ENCODE peak calls at places on chromosomes 6 and 20, in ten cellular contexts. N is T-cell; R is effector CD4-positive, alpha-beta T cell; A is GM10248; T is activated naive CD4-positive, alpha-beta T cell; C is astrocyte of the hippocampus; B is ovary; O is Calu3; U is astrocyte of the spinal cord; F is NCI-H345. Y is an unnamed sample.

GRCh38 chr6:157061770-157062594 is 261.3 kb downstream of the TMEM242 start:
- DNase-seq in N (no peak), R (no peak), A (no peak), T (no peak), C (no peak), B (no peak), O (no peak), U (no peak), F (no peak), Y (no peak)

GRCh38 chr6:42124223-42124836 is 18.1 kb downstream of the C6orf132 start:
- DNase-seq in N (no peak), R (no peak), A (no peak), T (no peak), C (no peak), B (no peak), O (no peak), U (no peak), F (no peak), Y (no peak)

GRCh38 chr6:79461205-79461604 is 76.0 kb downstream of the LCA5 start:
- DNase-seq in N (no peak), R (no peak), A (no peak), T (no peak), C (no peak), B (no peak), O (peak; percentile 20), U (no peak), F (no peak), Y (no peak)

GRCh38 chr20:19460386-19460785 is 247.9 kb downstream of the SLC24A3 start:
- DNase-seq in N (no peak), R (no peak), A (no peak), T (no peak), C (peak; percentile 1), B (no peak), O (no peak), U (peak; percentile 78), F (no peak), Y (no peak)

GRCh38 chr6:141056945-141057635 is 1075.6 kb upstream of the GJE1 start:
- DNase-seq in N (no peak), R (no peak), A (no peak), T (no peak), C (peak; percentile 27), B (no peak), O (no peak), U (no peak), F (no peak), Y (no peak)

GRCh38 chr20:35238170-35238569 is 11.7 kb downstream of the MMP24 start:
- DNase-seq in N (no peak), R (no peak), A (no peak), T (no peak), C (no peak), B (no peak), O (no peak), U (no peak), F (no peak), Y (no peak)

GRCh38 chr20:37758332-37758731 is 64.5 kb downstream of the CTNNBL1 start:
- DNase-seq in N (no peak), R (no peak), A (no peak), T (no peak), C (no peak), B (no peak), O (peak; percentile 35), U (no peak), F (no peak), Y (no peak)

GRCh38 chr6:170292778-170293164 is 1.9 kb upstream of the DLL1 start:
- DNase-seq in N (no peak), R (no peak), A (no peak), T (no peak), C (peak; percentile 29), B (no peak), O (no peak), U (no peak), F (peak; percentile 67), Y (no peak)

GRCh38 chr6:146990821-146991798 is 213.1 kb upstream of the STXBP5 start:
- DNase-seq in N (no peak), R (no peak), A (no peak), T (no peak), C (peak; percentile 18), B (no peak), O (no peak), U (peak; percentile 77), F (no peak), Y (peak; percentile 39)

GRCh38 chr6:5746392-5747140 is 260.2 kb downstream of the NRN1 start:
- DNase-seq in N (no peak), R (no peak), A (no peak), T (no peak), C (no peak), B (no peak), O (no peak), U (no peak), F (no peak), Y (no peak)

GRCh38 chr20:50583422-50584150 is 73.4 kb downstream of the PTPN1 start:
- DNase-seq in N (no peak), R (no peak), A (no peak), T (no peak), C (no peak), B (no peak), O (no peak), U (no peak), F (no peak), Y (no peak)

GRCh38 chr6:33000053-33000452 is 9.3 kb downstream of the HLA-DOA start:
- DNase-seq in N (no peak), R (no peak), A (peak; percentile 60), T (no peak), C (no peak), B (no peak), O (peak; percentile 74), U (no peak), F (no peak), Y (no peak)

GRCh38 chr20:44653536-44653935 is 2.0 kb upstream of the ADA start:
- DNase-seq in N (no peak), R (no peak), A (no peak), T (no peak), C (no peak), B (no peak), O (no peak), U (no peak), F (no peak), Y (no peak)

GRCh38 chr6:38193486-38194281 is 374.2 kb downstream of the ZFAND3 start:
- DNase-seq in N (no peak), R (no peak), A (no peak), T (no peak), C (no peak), B (no peak), O (no peak), U (no peak), F (no peak), Y (no peak)

GRCh38 chr6:34248198-34248726 is 544 bp downstream of the SMIM29 start:
- DNase-seq in N (peak; percentile 29), R (peak; percentile 35), A (peak; percentile 67), T (no peak), C (peak; percentile 52), B (peak; percentile 58), O (peak; percentile 69), U (no peak), F (peak; percentile 17), Y (peak; percentile 38)

GRCh38 chr6:4067673-4068072 is 11.3 kb downstream of the FAM217A start:
- DNase-seq in N (no peak), R (no peak), A (no peak), T (no peak), C (no peak), B (no peak), O (no peak), U (no peak), F (no peak), Y (no peak)

GRCh38 chr6:157873735-157874344 is 50.8 kb downstream of the SNX9 start:
- DNase-seq in N (peak; percentile 84), R (peak; percentile 78), A (peak; percentile 77), T (peak; percentile 61), C (peak; percentile 80), B (peak; percentile 74), O (peak; percentile 85), U (peak; percentile 73), F (peak; percentile 72), Y (peak; percentile 34)

GRCh38 chr20:62595491-62595890 is 46.8 kb upstream of the SLCO4A1 start:
- DNase-seq in N (no peak), R (no peak), A (no peak), T (no peak), C (peak; percentile 21), B (peak; percentile 47), O (peak; percentile 83), U (peak; percentile 18), F (no peak), Y (peak; percentile 20)

GRCh38 chr6:95576621-95577316 is 566 bp upstream of the MANEA start:
- DNase-seq in N (no peak), R (no peak), A (no peak), T (no peak), C (peak; percentile 13), B (no peak), O (no peak), U (peak; percentile 59), F (peak; percentile 49), Y (peak; percentile 36)

GRCh38 chr6:23465912-23466311 is 660.1 kb upstream of the NRSN1 start:
- DNase-seq in N (no peak), R (no peak), A (no peak), T (no peak), C (no peak), B (no peak), O (no peak), U (no peak), F (no peak), Y (no peak)

GRCh38 chr6:40506956-40507355 is 80.2 kb downstream of the LRFN2 start:
- DNase-seq in N (no peak), R (no peak), A (no peak), T (no peak), C (peak; percentile 36), B (no peak), O (no peak), U (no peak), F (no peak), Y (no peak)

GRCh38 chr6:82984720-82985119 is 80.9 kb downstream of the UBE3D start:
- DNase-seq in N (no peak), R (no peak), A (no peak), T (no peak), C (no peak), B (no peak), O (no peak), U (no peak), F (no peak), Y (no peak)

GRCh38 chr6:77455271-77455670 is 8.0 kb downstream of the HTR1B start:
- DNase-seq in N (no peak), R (no peak), A (no peak), T (no peak), C (no peak), B (no peak), O (no peak), U (no peak), F (no peak), Y (no peak)

GRCh38 chr6:127459231-127459641 is at the start of gene KIAA0408:
- DNase-seq in N (no peak), R (no peak), A (no peak), T (no peak), C (peak; percentile 54), B (peak; percentile 79), O (no peak), U (peak; percentile 63), F (no peak), Y (no peak)

GRCh38 chr6:158707826-158708225 is 58.0 kb downstream of the SYTL3 start:
- DNase-seq in N (no peak), R (no peak), A (no peak), T (no peak), C (peak; percentile 75), B (no peak), O (peak; percentile 69), U (peak; percentile 59), F (no peak), Y (no peak)

GRCh38 chr6:111487656-111488055 is 4.6 kb upstream of the REV3L start:
- DNase-seq in N (no peak), R (no peak), A (peak; percentile 44), T (no peak), C (peak; percentile 40), B (no peak), O (no peak), U (peak; percentile 64), F (no peak), Y (peak; percentile 73)

GRCh38 chr6:132788658-132789397 is 9.6 kb downstream of the SLC18B1 start:
- DNase-seq in N (no peak), R (no peak), A (no peak), T (no peak), C (no peak), B (no peak), O (no peak), U (no peak), F (no peak), Y (no peak)

GRCh38 chr6:166707045-166707444 is 80.0 kb upstream of the RPS6KA2 start:
- DNase-seq in N (no peak), R (no peak), A (peak; percentile 56), T (no peak), C (peak; percentile 59), B (no peak), O (peak; percentile 85), U (peak; percentile 29), F (peak; percentile 32), Y (peak; percentile 15)